ENCODE peak calls at places on chromosome 22, in eight cellular contexts. V is IMR-90, Q is kidney, T is mammary epithelial cell, O is cardiac muscle cell, G is right atrium auricular region, C is ovary, K is sigmoid colon. P is an unnamed sample. For H3K9me3, the result is how much of the 10 kb centered on the place peaks cover.

GRCh38 chr22:35066768-35067167 is 810 bp downstream of the ISX start:
- DNase-seq in V (no peak), Q (no peak), T (no peak), O (no peak), G (no peak), C (no peak), K (no peak), P (no peak)

GRCh38 chr22:31305194-31305593 is 12.9 kb upstream of the PIK3IP1 start:
- DNase-seq in V (no peak), Q (no peak), T (peak), O (no peak), G (no peak), C (no peak), K (no peak), P (no peak)

GRCh38 chr22:35445933-35446332 is 46.0 kb downstream of the MCM5 start:
- DNase-seq in V (no peak), Q (no peak), T (no peak), O (peak), G (no peak), C (no peak), K (peak), P (no peak)

GRCh38 chr22:48825802-48826520 is 1001.7 kb downstream of the BRD1 start:
- DNase-seq in V (no peak), Q (peak), T (no peak), O (no peak), G (no peak), C (no peak), K (no peak), P (no peak)

GRCh38 chr22:27253541-27253940 is 548.0 kb downstream of the MN1 start:
- DNase-seq in V (no peak), Q (no peak), T (no peak), O (no peak), G (no peak), C (no peak), K (no peak), P (no peak)

GRCh38 chr22:35917651-35918050 is 111.0 kb downstream of the RBFOX2 start:
- DNase-seq in V (no peak), Q (no peak), T (peak), O (no peak), G (no peak), C (no peak), K (no peak), P (no peak)

GRCh38 chr22:38017272-38017920 is 33.0 kb upstream of the SOX10 start:
- DNase-seq in V (peak), Q (peak), T (peak), O (peak), G (peak), C (peak), K (peak), P (peak)

GRCh38 chr22:27170491-27170890 is 513.1 kb downstream of the MIAT start:
- DNase-seq in V (peak), Q (no peak), T (no peak), O (peak), G (no peak), C (peak), K (peak), P (no peak)

GRCh38 chr22:25841775-25842174 is 99.8 kb downstream of the MYO18B start:
- DNase-seq in V (no peak), Q (no peak), T (no peak), O (no peak), G (no peak), C (no peak), K (no peak), P (no peak)

GRCh38 chr22:22982616-22983015 is 87.7 kb upstream of the GNAZ start:
- DNase-seq in V (no peak), Q (no peak), T (no peak), O (no peak), G (no peak), C (no peak), K (no peak), P (no peak)

GRCh38 chr22:22983816-22984215 is 86.5 kb upstream of the GNAZ start:
- DNase-seq in V (no peak), Q (no peak), T (no peak), O (no peak), G (no peak), C (no peak), K (no peak), P (no peak)

GRCh38 chr22:22979954-22980353 is 90.4 kb upstream of the GNAZ start:
- DNase-seq in V (no peak), Q (no peak), T (no peak), O (no peak), G (no peak), C (no peak), K (no peak), P (no peak)

GRCh38 chr22:22983123-22983522 is 87.2 kb upstream of the GNAZ start:
- DNase-seq in V (no peak), Q (no peak), T (no peak), O (no peak), G (no peak), C (no peak), K (no peak), P (no peak)

GRCh38 chr22:22981670-22982571 is 88.4 kb upstream of the GNAZ start:
- DNase-seq in V (no peak), Q (no peak), T (no peak), O (no peak), G (no peak), C (no peak), K (no peak), P (no peak)
- H3K9me3 ChIP-seq in V (under half), Q (under half), T (under half), O (under half), G (under half), C (under half), K (under half), P (under half)

GRCh38 chr22:20012741-20013331 is 3.8 kb downstream of the ARVCF start:
- DNase-seq in V (no peak), Q (peak), T (no peak), O (no peak), G (no peak), C (no peak), K (no peak), P (no peak)

GRCh38 chr22:20014526-20015186 is 2.0 kb downstream of the ARVCF start:
- DNase-seq in V (no peak), Q (peak), T (no peak), O (no peak), G (no peak), C (no peak), K (no peak), P (no peak)

GRCh38 chr22:20011993-20012740 is 4.5 kb downstream of the ARVCF start:
- DNase-seq in V (no peak), Q (peak), T (no peak), O (no peak), G (no peak), C (no peak), K (no peak), P (no peak)

GRCh38 chr22:20015187-20015625 is 1.4 kb downstream of the ARVCF start:
- DNase-seq in V (no peak), Q (peak), T (no peak), O (no peak), G (no peak), C (no peak), K (no peak), P (no peak)

GRCh38 chr22:20013382-20013871 is 3.2 kb downstream of the ARVCF start:
- DNase-seq in V (peak), Q (peak), T (no peak), O (peak), G (no peak), C (peak), K (peak), P (peak)
- H3K27ac ChIP-seq in V (no peak), Q (no peak), T (no peak), O (no peak), G (no peak), C (no peak), K (no peak), P (no peak)

DNA sequence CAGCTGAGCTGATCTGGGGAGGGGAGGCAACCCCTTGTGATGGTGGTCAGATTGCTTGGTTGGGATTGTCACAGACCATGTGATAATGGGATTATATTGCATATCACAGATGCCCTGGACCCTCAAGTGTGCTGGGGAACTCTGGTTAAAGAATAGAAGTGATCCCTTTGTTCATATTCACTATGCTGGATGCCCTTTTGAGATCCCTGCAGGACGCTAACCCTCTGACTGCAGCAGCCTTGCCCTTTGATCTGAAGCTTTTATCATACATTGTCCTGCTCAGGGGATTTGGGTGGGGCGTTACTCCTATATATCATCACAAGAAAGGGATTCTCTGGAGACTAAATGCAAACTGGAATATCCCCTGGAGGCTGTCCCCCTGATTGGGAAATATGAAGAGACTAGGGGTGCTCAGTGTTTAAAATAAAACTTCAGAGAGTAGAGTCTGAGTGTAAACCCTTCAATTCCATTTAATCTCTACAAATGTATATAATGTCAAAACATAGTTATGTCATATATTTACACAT is 77.0 kb upstream of the TOP3B start:
- DNase-seq in V (no peak), Q (no peak), T (no peak), O (no peak), G (no peak), C (no peak), K (no peak), P (no peak)
- TF ChIP-seq CTCF in V (no peak), Q (no peak), T (no peak), O (no peak), G (no peak), C (no peak), K (no peak), P (no peak)

DNA sequence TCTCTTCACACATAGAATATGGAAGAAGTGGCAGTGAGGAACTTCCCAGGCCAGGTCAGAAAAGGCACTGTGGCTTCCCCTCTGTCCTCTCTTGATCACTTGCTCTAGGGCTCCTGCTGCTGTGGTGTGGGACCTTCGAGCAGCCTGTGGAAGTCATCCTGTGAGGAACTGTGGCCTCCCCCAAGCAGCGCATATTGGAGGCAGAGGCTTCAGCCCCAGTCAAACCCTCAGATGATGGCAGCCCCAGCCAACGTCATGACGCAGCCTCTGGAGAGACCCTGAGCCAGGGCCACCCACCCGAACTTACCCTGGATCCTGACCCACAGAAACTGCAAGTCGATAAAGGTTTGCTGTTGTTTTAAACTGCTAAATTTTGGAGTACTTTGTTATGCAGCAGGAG is 444.9 kb downstream of the TBC1D22A start:
- DNase-seq in V (no peak), Q (peak), T (no peak), O (no peak), G (no peak), C (peak), K (peak), P (no peak)
- H3K9me3 ChIP-seq in V (under half), Q (under half), T (under half), O (under half), G (under half), C (under half), K (under half), P (under half)

P was measured in lower lobe of right lung.